ENCODE peak calls at places on chromosomes 4 and X, in six cellular contexts. D, Q, P, O, K and E are unnamed samples.

GRCh38 chrX:63050225-63050624 is 300.9 kb downstream of the SPIN4 start:
- DNase-seq in D (no peak), Q (no peak), P (no peak), O (no peak), K (no peak), E (no peak)

GRCh38 chr4:79597266-79597665 is 189.2 kb upstream of the GK2 start:
- DNase-seq in D (peak; percentile 54), Q (no peak), P (no peak), O (no peak), K (no peak), E (peak; percentile 60)

GRCh38 chr4:57064811-57065711 is 45.1 kb downstream of the IGFBP7 start:
- DNase-seq in D (peak; percentile 96), Q (peak; percentile 82), P (no peak), O (no peak), K (no peak), E (peak; percentile 93)

GRCh38 chr4:141395246-141395830 is 174.6 kb downstream of the ZNF330 start:
- DNase-seq in D (no peak), Q (no peak), P (no peak), O (no peak), K (no peak), E (no peak)

GRCh38 chrX:21734175-21734574 is 23.7 kb downstream of the SMPX start:
- DNase-seq in D (no peak), Q (no peak), P (no peak), O (peak; percentile 26), K (peak; percentile 55), E (no peak)

GRCh38 chr4:125520258-125520990 is 205.7 kb downstream of the FAT4 start:
- DNase-seq in D (peak; percentile 43), Q (no peak), P (no peak), O (no peak), K (no peak), E (no peak)

GRCh38 chr4:145130788-145131398 is 32.8 kb downstream of the ABCE1 start:
- DNase-seq in D (peak; percentile 89), Q (peak; percentile 75), P (no peak), O (no peak), K (no peak), E (peak; percentile 79)

GRCh38 chrX:137896123-137896522 is 330.2 kb downstream of the ZIC3 start:
- DNase-seq in D (no peak), Q (no peak), P (no peak), O (no peak), K (no peak), E (no peak)

GRCh38 chr4:76035799-76036389 is at the start of gene CXCL11:
- DNase-seq in D (no peak), Q (no peak), P (no peak), O (no peak), K (no peak), E (no peak)

GRCh38 chrX:19889582-19890342 is 2.4 kb upstream of the SH3KBP1 start:
- DNase-seq in D (peak; percentile 64), Q (peak; percentile 47), P (peak; percentile 28), O (peak; percentile 69), K (peak; percentile 58), E (peak; percentile 34)

GRCh38 chr4:143021384-143021783 is 163.3 kb upstream of the USP38 start:
- DNase-seq in D (no peak), Q (no peak), P (no peak), O (no peak), K (no peak), E (no peak)

GRCh38 chr4:177596035-177596434 is 153.8 kb upstream of the AGA start:
- DNase-seq in D (peak; percentile 83), Q (peak; percentile 48), P (peak; percentile 32), O (peak; percentile 66), K (peak; percentile 93), E (peak; percentile 22)

GRCh38 chr4:153260553-153261306 is 56.5 kb downstream of the TRIM2 start:
- DNase-seq in D (peak; percentile 22), Q (peak; percentile 49), P (peak; percentile 83), O (no peak), K (no peak), E (no peak)

GRCh38 chr4:93791570-93792195 is 36.9 kb upstream of the ATOH1 start:
- DNase-seq in D (peak; percentile 59), Q (peak; percentile 6), P (peak; percentile 60), O (peak; percentile 84), K (peak; percentile 82), E (peak; percentile 37)

GRCh38 chr4:1716065-1716945 is 4.2 kb upstream of the SLBP start:
- DNase-seq in D (no peak), Q (no peak), P (no peak), O (no peak), K (peak; percentile 35), E (no peak)

GRCh38 chr4:85489273-85489672 is 14.3 kb downstream of the ARHGAP24 start:
- DNase-seq in D (peak; percentile 46), Q (peak; percentile 69), P (no peak), O (peak; percentile 26), K (peak; percentile 51), E (no peak)

GRCh38 chrX:40170830-40171512 is 73.2 kb upstream of the BCOR start:
- DNase-seq in D (no peak), Q (no peak), P (peak; percentile 89), O (peak; percentile 42), K (peak; percentile 76), E (no peak)
- H3K4me3 ChIP-seq in D (no peak overlapping the region), Q (peak overlapping the region; percentile 29), P (peak overlapping the region; percentile 45), O (peak overlapping the region; percentile 8), K (peak overlapping the region; percentile 64), E (no peak overlapping the region)

DNA sequence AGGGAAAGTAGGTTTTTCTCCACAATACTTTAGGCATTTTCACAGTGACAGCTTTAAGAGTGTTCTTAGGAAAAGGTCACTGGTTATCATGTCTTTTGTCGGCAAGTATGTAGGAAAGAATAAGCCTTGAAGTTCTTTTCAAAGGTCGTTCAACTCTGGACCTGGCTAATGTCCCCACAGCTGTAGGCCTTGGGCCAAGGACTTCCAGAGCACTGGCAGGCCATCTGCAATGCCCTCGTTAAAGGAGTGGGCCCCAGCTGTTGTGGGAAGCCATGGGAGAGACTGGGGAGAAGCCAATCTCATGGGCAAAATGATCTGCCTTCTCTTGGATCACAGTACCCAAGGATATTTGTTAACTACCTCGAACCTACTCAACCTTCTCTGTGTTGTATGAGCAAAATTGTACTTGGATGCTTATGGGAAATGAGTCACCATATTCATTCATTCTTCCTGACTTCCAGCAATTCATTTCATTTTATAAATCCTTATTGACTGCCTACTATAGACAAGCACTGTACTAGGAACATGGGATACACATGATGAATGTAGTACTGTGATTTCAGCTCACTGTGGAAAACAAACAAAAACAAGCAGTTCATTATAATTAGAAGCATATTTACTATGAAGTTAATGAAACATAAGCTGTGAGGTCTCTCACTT is 141.1 kb upstream of the KIT start:
- DNase-seq in D (no peak), Q (no peak), P (no peak), O (no peak), K (no peak), E (no peak)
- TF ChIP-seq CTCF in D (no peak), Q (no peak), P (no peak), O (no peak), K (no peak), E (no peak)

GRCh38 chrX:54922547-54922946 is 1.9 kb downstream of the TRO start:
- DNase-seq in D (no peak), Q (no peak), P (no peak), O (no peak), K (no peak), E (no peak)

GRCh38 chrX:54920610-54921426 is at the start of gene TRO:
- DNase-seq in D (peak; percentile 4), Q (no peak), P (peak; percentile 39), O (peak; percentile 56), K (peak; percentile 85), E (no peak)

GRCh38 chrX:54926978-54927377 is 6.4 kb downstream of the TRO start:
- DNase-seq in D (no peak), Q (no peak), P (no peak), O (no peak), K (no peak), E (no peak)

GRCh38 chrX:54923376-54923775 is 2.8 kb downstream of the TRO start:
- DNase-seq in D (no peak), Q (no peak), P (no peak), O (no peak), K (no peak), E (no peak)

DNA sequence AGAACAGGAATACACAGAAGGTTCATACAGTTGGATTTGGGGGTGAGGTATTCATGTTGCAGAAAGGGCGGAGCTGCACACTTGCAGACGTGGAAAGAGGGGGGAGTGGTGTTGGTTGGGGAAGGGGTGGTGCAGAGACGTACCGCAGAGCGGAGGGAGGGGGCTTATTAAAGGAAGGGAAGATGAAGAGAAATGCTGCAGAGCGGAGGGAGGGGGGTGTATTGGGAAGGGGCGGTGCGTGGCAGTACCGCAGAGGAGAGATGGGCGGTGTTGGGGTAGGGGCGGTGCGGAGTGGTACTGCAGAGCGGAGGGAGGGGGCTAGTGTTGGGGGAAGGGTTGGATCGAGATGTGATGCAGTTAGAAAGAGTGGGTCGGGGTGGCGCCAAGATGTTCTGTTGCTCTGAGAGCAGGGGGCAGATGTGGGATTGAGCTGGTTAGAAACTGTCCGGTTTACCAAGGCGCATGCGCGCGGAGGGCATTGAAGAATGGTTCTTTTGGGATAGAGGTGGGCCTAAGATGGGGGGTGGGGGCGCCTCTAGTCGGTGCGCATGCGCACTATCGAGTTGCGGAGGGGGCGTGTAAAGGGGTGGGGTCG is 900 bp downstream of the TRO start:
- DNase-seq in D (peak; percentile 75), Q (peak; percentile 15), P (peak; percentile 85), O (peak; percentile 86), K (peak; percentile 91), E (peak; percentile 38)
- H3K4me3 ChIP-seq in D (peak overlapping the region; percentile 79), Q (peak overlapping the region; percentile 77), P (peak overlapping the region; percentile 71), O (peak overlapping the region; percentile 54), K (peak overlapping the region; percentile 88), E (peak overlapping the region; percentile 80)

DNA sequence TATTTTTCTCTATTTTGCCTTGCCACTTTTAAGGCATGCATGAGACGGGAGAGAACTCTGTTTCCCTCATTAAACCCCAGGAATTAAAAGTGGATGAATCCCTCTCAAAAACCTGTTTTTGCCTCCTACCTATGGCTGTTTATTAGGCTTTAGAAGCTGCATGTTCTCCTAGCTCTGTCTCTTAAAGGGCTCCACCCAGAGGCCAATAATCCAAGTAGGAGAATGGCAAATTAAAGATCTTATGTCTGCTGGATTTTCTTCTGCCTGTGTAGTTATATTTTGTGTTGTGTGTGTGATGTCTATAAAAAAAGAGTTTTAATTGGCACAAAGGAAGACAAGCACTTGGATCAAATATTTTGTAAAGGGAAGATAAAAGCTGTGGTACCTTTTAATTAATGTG is 32.4 kb downstream of the MAGEC1 start:
- DNase-seq in D (peak; percentile 28), Q (no peak), P (no peak), O (no peak), K (no peak), E (no peak)
- TF ChIP-seq CTCF in D (peak; percentile 28), Q (no peak), P (no peak), O (no peak), K (peak; percentile 57), E (peak; percentile 23)

GRCh38 chrX:135295238-135295943 is 13.9 kb upstream of the ETDC start:
- DNase-seq in D (peak; percentile 44), Q (peak; percentile 2), P (no peak), O (peak; percentile 54), K (peak; percentile 85), E (peak; percentile 1)

DNA sequence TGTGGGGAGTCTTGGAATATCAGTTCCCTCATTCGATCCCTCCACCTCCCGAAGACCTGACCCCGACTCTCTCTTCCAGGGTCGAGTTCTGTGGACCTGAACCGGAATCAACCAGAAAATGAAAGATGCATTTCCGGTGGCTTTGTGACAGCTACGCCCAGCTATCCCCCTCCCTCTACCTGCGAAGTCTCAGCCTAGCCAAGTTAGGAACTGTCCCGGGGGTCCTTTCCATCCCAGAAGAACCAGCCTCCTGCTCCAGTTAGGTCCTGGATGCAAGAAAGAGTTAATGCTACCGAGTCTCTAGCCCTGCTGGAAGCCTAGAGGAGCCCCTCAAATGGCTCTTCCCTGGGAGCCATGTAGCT is 13.4 kb upstream of the ETDC start:
- DNase-seq in D (no peak), Q (no peak), P (no peak), O (no peak), K (no peak), E (no peak)
- H3K4me3 ChIP-seq in D (peak overlapping the region; percentile 20), Q (peak overlapping the region; percentile 18), P (no peak overlapping the region), O (no peak overlapping the region), K (peak overlapping the region; percentile 75), E (peak overlapping the region; percentile 35)